ENCODE peak calls at places on chromosomes 4 and X, in four cellular contexts. J is A549, I is K562, X is HepG2. S is an unnamed sample.

GRCh38 chr4:76407440-76408119 is 13.4 kb downstream of the CCDC158 start:
- DNase-seq in J (no peak), I (no peak), X (no peak), S (no peak)

GRCh38 chr4:128416921-128417320 is 129.3 kb upstream of the PGRMC2 start:
- DNase-seq in J (no peak), I (no peak), X (no peak), S (no peak)

GRCh38 chr4:46506876-46507275 is 116.9 kb upstream of the GABRA2 start:
- DNase-seq in J (no peak), I (no peak), X (no peak), S (no peak)

GRCh38 chr4:30103455-30103854 is 616.7 kb upstream of the PCDH7 start:
- DNase-seq in J (no peak), I (no peak), X (no peak), S (no peak)

GRCh38 chrX:133402042-133402453 is 13.2 kb downstream of the GPC4 start:
- DNase-seq in J (no peak), I (no peak), X (no peak), S (no peak)

GRCh38 chr4:110733901-110734300 is 111.0 kb upstream of the PITX2 start:
- DNase-seq in J (no peak), I (no peak), X (no peak), S (no peak)

GRCh38 chr4:56786955-56787354 is 34.5 kb downstream of the SPINK2 start:
- DNase-seq in J (no peak), I (no peak), X (no peak), S (no peak)

GRCh38 chrX:111671668-111672067 is 9.3 kb upstream of the ALG13 start:
- DNase-seq in J (no peak), I (no peak), X (no peak), S (no peak)

GRCh38 chr4:151912626-151913025 is 151.8 kb upstream of the GATB start:
- DNase-seq in J (no peak), I (no peak), X (no peak), S (no peak)

GRCh38 chr4:122764071-122764807 is 31.7 kb downstream of the BBS12 start:
- DNase-seq in J (no peak), I (no peak), X (no peak), S (no peak)

GRCh38 chr4:105092768-105093167 is 53.9 kb upstream of the TET2 start:
- DNase-seq in J (no peak), I (no peak), X (no peak), S (no peak)

GRCh38 chr4:79340568-79340967 is 14.7 kb upstream of the NAA11 start:
- DNase-seq in J (no peak), I (no peak), X (no peak), S (no peak)

GRCh38 chr4:147753047-147753446 is 21.2 kb downstream of the ARHGAP10 start:
- DNase-seq in J (no peak), I (no peak), X (no peak), S (no peak)

GRCh38 chr4:30721353-30722091 is 1.4 kb downstream of the PCDH7 start:
- DNase-seq in J (peak; percentile 3), I (no peak), X (no peak), S (peak; percentile 63)

GRCh38 chr4:107379054-107379869 is 340.8 kb downstream of the PAPSS1 start:
- DNase-seq in J (no peak), I (no peak), X (no peak), S (no peak)

GRCh38 chr4:148007789-148008188 is 275.9 kb downstream of the ARHGAP10 start:
- DNase-seq in J (no peak), I (no peak), X (no peak), S (no peak)

GRCh38 chrX:12210196-12210815 is 72.0 kb downstream of the FRMPD4 start:
- DNase-seq in J (peak; percentile 2), I (no peak), X (no peak), S (no peak)

GRCh38 chr4:140135529-140136021 is 18.4 kb downstream of the MAML3 start:
- DNase-seq in J (no peak), I (peak; percentile 8), X (no peak), S (no peak)

GRCh38 chrX:120781416-120781815 is 94.2 kb downstream of the CT47B1 start:
- DNase-seq in J (no peak), I (no peak), X (no peak), S (no peak)

GRCh38 chrX:17822351-17822750 is 38.7 kb downstream of the RAI2 start:
- DNase-seq in J (no peak), I (no peak), X (no peak), S (no peak)
- TF ChIP-seq NR3C1 in J (no peak), I (no peak), X (no peak), S (no peak)

DNA sequence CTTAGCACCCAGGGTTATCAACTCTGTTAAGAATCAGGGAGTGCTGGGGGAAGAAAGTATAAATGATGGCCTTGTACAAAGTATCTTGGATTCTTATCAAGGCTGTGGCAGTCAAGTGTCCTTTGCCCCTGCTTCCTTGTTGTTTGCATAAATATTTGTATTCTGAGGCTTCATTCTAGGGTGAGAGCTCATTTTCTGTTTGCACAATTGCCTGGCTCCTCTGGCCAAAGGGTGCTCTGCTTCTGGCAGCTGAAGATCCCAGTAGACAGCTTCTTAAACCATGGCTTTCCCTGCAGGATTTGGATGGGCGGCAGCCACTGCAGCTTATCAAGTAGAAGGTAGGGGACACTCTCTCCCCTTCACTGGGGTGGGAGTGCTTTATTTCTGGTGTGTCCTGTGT is at the start of gene GBA3:
- DNase-seq in J (no peak), I (no peak), X (no peak), S (peak; percentile 10)
- TF ChIP-seq NR3C1 in J (no peak), I (no peak), X (no peak), S (no peak)

GRCh38 chr4:42488554-42488953 is 91.3 kb downstream of the SHISA3 start:
- DNase-seq in J (no peak), I (no peak), X (no peak), S (no peak)

GRCh38 chr4:42497142-42497541 is 99.9 kb downstream of the SHISA3 start:
- DNase-seq in J (no peak), I (no peak), X (no peak), S (no peak)

GRCh38 chr4:42490015-42490414 is 92.7 kb downstream of the SHISA3 start:
- DNase-seq in J (no peak), I (no peak), X (no peak), S (no peak)

GRCh38 chr4:42489095-42489494 is 91.8 kb downstream of the SHISA3 start:
- DNase-seq in J (no peak), I (no peak), X (no peak), S (no peak)

GRCh38 chr4:42492977-42493376 is 95.7 kb downstream of the SHISA3 start:
- DNase-seq in J (no peak), I (no peak), X (peak; percentile 22), S (no peak)
- TF ChIP-seq NR3C1 in J (no peak), I (no peak), X (no peak), S (no peak)

GRCh38 chr4:12968345-12968744 is 515.8 kb downstream of the RAB28 start:
- DNase-seq in J (no peak), I (no peak), X (no peak), S (no peak)

GRCh38 chr4:12975511-12975910 is 508.6 kb downstream of the RAB28 start:
- DNase-seq in J (no peak), I (no peak), X (no peak), S (no peak)

GRCh38 chr4:12978310-12978709 is 505.8 kb downstream of the RAB28 start:
- DNase-seq in J (no peak), I (no peak), X (no peak), S (no peak)

GRCh38 chr4:12973522-12973921 is 510.6 kb downstream of the RAB28 start:
- DNase-seq in J (no peak), I (no peak), X (no peak), S (no peak)
- TF ChIP-seq NR3C1 in J (no peak), I (no peak), X (no peak), S (no peak)

S was measured in WTC11.